ENCODE peak calls at places on chromosome 11, in five cellular contexts. One of them, this sample, is unnamed.

GRCh38 chr11:123129920-123130319 is 65.1 kb downstream of the CLMP start:
- DNase-seq in effector CD4-positive, alpha-beta T cell: no peak
- DNase-seq in stimulated activated CD4-positive, alpha-beta T cell treated with anti-CD3 and anti-CD28 coated beads, Interleukin-15, amount 100 ng/mL, for 1 hour: no peak
- DNase-seq in mucosa of descending colon: no peak
- DNase-seq in EH: peak
- DNase-seq in this sample: no peak

GRCh38 chr11:76163289-76163880 is 42.9 kb downstream of the WNT11 start:
- DNase-seq in EH: no peak
- DNase-seq in stimulated activated CD4-positive, alpha-beta T cell treated with anti-CD3 and anti-CD28 coated beads, Interleukin-15, amount 100 ng/mL, for 1 hour: no peak
- DNase-seq in mucosa of descending colon: no peak
- DNase-seq in effector CD4-positive, alpha-beta T cell: no peak
- DNase-seq in this sample: no peak

GRCh38 chr11:118908931-118909618 is 16.7 kb downstream of the BCL9L start:
- DNase-seq in mucosa of descending colon: peak
- DNase-seq in stimulated activated CD4-positive, alpha-beta T cell treated with anti-CD3 and anti-CD28 coated beads, Interleukin-15, amount 100 ng/mL, for 1 hour: no peak
- DNase-seq in effector CD4-positive, alpha-beta T cell: no peak
- DNase-seq in EH: peak
- DNase-seq in this sample: no peak

GRCh38 chr11:88590366-88590765 is 252.8 kb upstream of the CTSC start:
- DNase-seq in stimulated activated CD4-positive, alpha-beta T cell treated with anti-CD3 and anti-CD28 coated beads, Interleukin-15, amount 100 ng/mL, for 1 hour: no peak
- DNase-seq in mucosa of descending colon: no peak
- DNase-seq in EH: no peak
- DNase-seq in effector CD4-positive, alpha-beta T cell: no peak
- DNase-seq in this sample: no peak

GRCh38 chr11:122478986-122479385 is 176.5 kb upstream of the UBASH3B start:
- DNase-seq in EH: peak
- DNase-seq in mucosa of descending colon: no peak
- DNase-seq in effector CD4-positive, alpha-beta T cell: no peak
- DNase-seq in stimulated activated CD4-positive, alpha-beta T cell treated with anti-CD3 and anti-CD28 coated beads, Interleukin-15, amount 100 ng/mL, for 1 hour: no peak
- DNase-seq in this sample: peak

GRCh38 chr11:32729976-32730375 is 64.5 kb downstream of the CCDC73 start:
- DNase-seq in effector CD4-positive, alpha-beta T cell: no peak
- DNase-seq in mucosa of descending colon: no peak
- DNase-seq in EH: no peak
- DNase-seq in stimulated activated CD4-positive, alpha-beta T cell treated with anti-CD3 and anti-CD28 coated beads, Interleukin-15, amount 100 ng/mL, for 1 hour: no peak
- DNase-seq in this sample: no peak

GRCh38 chr11:90134420-90135003 is at the start of gene NAALAD2:
- DNase-seq in effector CD4-positive, alpha-beta T cell: no peak
- DNase-seq in EH: peak
- DNase-seq in stimulated activated CD4-positive, alpha-beta T cell treated with anti-CD3 and anti-CD28 coated beads, Interleukin-15, amount 100 ng/mL, for 1 hour: no peak
- DNase-seq in mucosa of descending colon: peak
- DNase-seq in this sample: no peak

GRCh38 chr11:66975403-66976047 is 421 bp downstream of the C11orf86 start:
- DNase-seq in EH: no peak
- DNase-seq in effector CD4-positive, alpha-beta T cell: no peak
- DNase-seq in stimulated activated CD4-positive, alpha-beta T cell treated with anti-CD3 and anti-CD28 coated beads, Interleukin-15, amount 100 ng/mL, for 1 hour: no peak
- DNase-seq in mucosa of descending colon: no peak
- DNase-seq in this sample: no peak

GRCh38 chr11:19345848-19346681 is 105.3 kb upstream of the E2F8 start:
- DNase-seq in stimulated activated CD4-positive, alpha-beta T cell treated with anti-CD3 and anti-CD28 coated beads, Interleukin-15, amount 100 ng/mL, for 1 hour: no peak
- DNase-seq in mucosa of descending colon: no peak
- DNase-seq in EH: peak
- DNase-seq in effector CD4-positive, alpha-beta T cell: no peak
- DNase-seq in this sample: no peak

GRCh38 chr11:34492806-34493414 is 20.7 kb downstream of the ELF5 start:
- DNase-seq in mucosa of descending colon: no peak
- DNase-seq in effector CD4-positive, alpha-beta T cell: peak
- DNase-seq in stimulated activated CD4-positive, alpha-beta T cell treated with anti-CD3 and anti-CD28 coated beads, Interleukin-15, amount 100 ng/mL, for 1 hour: no peak
- DNase-seq in EH: peak
- DNase-seq in this sample: peak

GRCh38 chr11:110077866-110078325 is 15.3 kb upstream of the ZC3H12C start:
- DNase-seq in EH: peak
- DNase-seq in effector CD4-positive, alpha-beta T cell: no peak
- DNase-seq in stimulated activated CD4-positive, alpha-beta T cell treated with anti-CD3 and anti-CD28 coated beads, Interleukin-15, amount 100 ng/mL, for 1 hour: no peak
- DNase-seq in mucosa of descending colon: peak
- DNase-seq in this sample: no peak

GRCh38 chr11:83033367-83033766 is 38.3 kb downstream of the RAB30 start:
- DNase-seq in EH: no peak
- DNase-seq in stimulated activated CD4-positive, alpha-beta T cell treated with anti-CD3 and anti-CD28 coated beads, Interleukin-15, amount 100 ng/mL, for 1 hour: no peak
- DNase-seq in mucosa of descending colon: no peak
- DNase-seq in effector CD4-positive, alpha-beta T cell: no peak
- DNase-seq in this sample: no peak

GRCh38 chr11:13462311-13462927 is 603 bp downstream of the BTBD10 start:
- DNase-seq in EH: peak
- DNase-seq in stimulated activated CD4-positive, alpha-beta T cell treated with anti-CD3 and anti-CD28 coated beads, Interleukin-15, amount 100 ng/mL, for 1 hour: peak
- DNase-seq in mucosa of descending colon: peak
- DNase-seq in effector CD4-positive, alpha-beta T cell: peak
- DNase-seq in this sample: peak

GRCh38 chr11:64239662-64240466 is 1.0 kb upstream of the FKBP2 start:
- DNase-seq in effector CD4-positive, alpha-beta T cell: no peak
- DNase-seq in stimulated activated CD4-positive, alpha-beta T cell treated with anti-CD3 and anti-CD28 coated beads, Interleukin-15, amount 100 ng/mL, for 1 hour: no peak
- DNase-seq in EH: no peak
- DNase-seq in mucosa of descending colon: peak
- DNase-seq in this sample: peak

GRCh38 chr11:116984186-116984585 is 114.0 kb downstream of the SIK3 start:
- DNase-seq in effector CD4-positive, alpha-beta T cell: no peak
- DNase-seq in mucosa of descending colon: no peak
- DNase-seq in stimulated activated CD4-positive, alpha-beta T cell treated with anti-CD3 and anti-CD28 coated beads, Interleukin-15, amount 100 ng/mL, for 1 hour: no peak
- DNase-seq in EH: peak
- DNase-seq in this sample: no peak

GRCh38 chr11:86395061-86395551 is 20.4 kb downstream of the CCDC81 start:
- DNase-seq in effector CD4-positive, alpha-beta T cell: no peak
- DNase-seq in EH: peak
- DNase-seq in stimulated activated CD4-positive, alpha-beta T cell treated with anti-CD3 and anti-CD28 coated beads, Interleukin-15, amount 100 ng/mL, for 1 hour: no peak
- DNase-seq in mucosa of descending colon: no peak
- DNase-seq in this sample: no peak

GRCh38 chr11:64908766-64909165 is 8.2 kb downstream of the ATG2A start:
- DNase-seq in mucosa of descending colon: no peak
- DNase-seq in effector CD4-positive, alpha-beta T cell: no peak
- DNase-seq in stimulated activated CD4-positive, alpha-beta T cell treated with anti-CD3 and anti-CD28 coated beads, Interleukin-15, amount 100 ng/mL, for 1 hour: no peak
- DNase-seq in EH: no peak
- DNase-seq in this sample: no peak

GRCh38 chr11:122048401-122048800 is 67.6 kb downstream of the BLID start:
- DNase-seq in EH: peak
- DNase-seq in effector CD4-positive, alpha-beta T cell: no peak
- DNase-seq in stimulated activated CD4-positive, alpha-beta T cell treated with anti-CD3 and anti-CD28 coated beads, Interleukin-15, amount 100 ng/mL, for 1 hour: no peak
- DNase-seq in mucosa of descending colon: no peak
- DNase-seq in this sample: no peak

GRCh38 chr11:105168457-105168856 is 28.9 kb upstream of the CARD18 start:
- DNase-seq in mucosa of descending colon: no peak
- DNase-seq in EH: peak
- DNase-seq in stimulated activated CD4-positive, alpha-beta T cell treated with anti-CD3 and anti-CD28 coated beads, Interleukin-15, amount 100 ng/mL, for 1 hour: no peak
- DNase-seq in effector CD4-positive, alpha-beta T cell: no peak
- DNase-seq in this sample: no peak

GRCh38 chr11:73189315-73189714 is 28.8 kb upstream of the P2RY2 start:
- DNase-seq in mucosa of descending colon: peak
- DNase-seq in effector CD4-positive, alpha-beta T cell: no peak
- DNase-seq in stimulated activated CD4-positive, alpha-beta T cell treated with anti-CD3 and anti-CD28 coated beads, Interleukin-15, amount 100 ng/mL, for 1 hour: no peak
- DNase-seq in EH: no peak
- DNase-seq in this sample: peak

GRCh38 chr11:47467372-47467771 is 18.4 kb upstream of the RAPSN start:
- DNase-seq in mucosa of descending colon: peak
- DNase-seq in effector CD4-positive, alpha-beta T cell: no peak
- DNase-seq in EH: no peak
- DNase-seq in stimulated activated CD4-positive, alpha-beta T cell treated with anti-CD3 and anti-CD28 coated beads, Interleukin-15, amount 100 ng/mL, for 1 hour: no peak
- DNase-seq in this sample: no peak

GRCh38 chr11:59615132-59615636 is 390 bp downstream of the OSBP start:
- DNase-seq in stimulated activated CD4-positive, alpha-beta T cell treated with anti-CD3 and anti-CD28 coated beads, Interleukin-15, amount 100 ng/mL, for 1 hour: peak
- DNase-seq in EH: peak
- DNase-seq in mucosa of descending colon: peak
- DNase-seq in effector CD4-positive, alpha-beta T cell: peak
- DNase-seq in this sample: no peak

GRCh38 chr11:65430406-65431217 is 8.0 kb downstream of the NEAT1 start:
- DNase-seq in stimulated activated CD4-positive, alpha-beta T cell treated with anti-CD3 and anti-CD28 coated beads, Interleukin-15, amount 100 ng/mL, for 1 hour: no peak
- DNase-seq in mucosa of descending colon: no peak
- DNase-seq in effector CD4-positive, alpha-beta T cell: no peak
- DNase-seq in EH: peak
- DNase-seq in this sample: no peak

GRCh38 chr11:110990316-110990715 is 255.2 kb upstream of the POU2AF2 start:
- DNase-seq in EH: peak
- DNase-seq in effector CD4-positive, alpha-beta T cell: no peak
- DNase-seq in stimulated activated CD4-positive, alpha-beta T cell treated with anti-CD3 and anti-CD28 coated beads, Interleukin-15, amount 100 ng/mL, for 1 hour: no peak
- DNase-seq in mucosa of descending colon: no peak
- DNase-seq in this sample: no peak

GRCh38 chr11:45800261-45800660 is 4.7 kb upstream of the SLC35C1 start:
- DNase-seq in EH: no peak
- DNase-seq in stimulated activated CD4-positive, alpha-beta T cell treated with anti-CD3 and anti-CD28 coated beads, Interleukin-15, amount 100 ng/mL, for 1 hour: no peak
- DNase-seq in mucosa of descending colon: no peak
- DNase-seq in effector CD4-positive, alpha-beta T cell: no peak
- DNase-seq in this sample: no peak

GRCh38 chr11:2741006-2741376 is 41.2 kb upstream of the KCNQ1OT1 start:
- DNase-seq in mucosa of descending colon: peak
- DNase-seq in effector CD4-positive, alpha-beta T cell: no peak
- DNase-seq in EH: no peak
- DNase-seq in stimulated activated CD4-positive, alpha-beta T cell treated with anti-CD3 and anti-CD28 coated beads, Interleukin-15, amount 100 ng/mL, for 1 hour: no peak
- DNase-seq in this sample: no peak

GRCh38 chr11:8060801-8061554 is 20.0 kb upstream of the TUB start:
- DNase-seq in stimulated activated CD4-positive, alpha-beta T cell treated with anti-CD3 and anti-CD28 coated beads, Interleukin-15, amount 100 ng/mL, for 1 hour: no peak
- DNase-seq in EH: peak
- DNase-seq in mucosa of descending colon: no peak
- DNase-seq in effector CD4-positive, alpha-beta T cell: no peak
- DNase-seq in this sample: no peak

GRCh38 chr11:7638710-7639642 is 34.3 kb downstream of the CYB5R2 start:
- DNase-seq in effector CD4-positive, alpha-beta T cell: no peak
- DNase-seq in mucosa of descending colon: no peak
- DNase-seq in EH: no peak
- DNase-seq in stimulated activated CD4-positive, alpha-beta T cell treated with anti-CD3 and anti-CD28 coated beads, Interleukin-15, amount 100 ng/mL, for 1 hour: no peak
- DNase-seq in this sample: no peak

GRCh38 chr11:113991170-113991569 is 16.3 kb downstream of the HTR3A start:
- DNase-seq in EH: peak
- DNase-seq in mucosa of descending colon: no peak
- DNase-seq in stimulated activated CD4-positive, alpha-beta T cell treated with anti-CD3 and anti-CD28 coated beads, Interleukin-15, amount 100 ng/mL, for 1 hour: no peak
- DNase-seq in effector CD4-positive, alpha-beta T cell: no peak
- DNase-seq in this sample: peak

GRCh38 chr11:34916810-34917780 is 677 bp downstream of the PDHX start:
- DNase-seq in EH: peak
- DNase-seq in mucosa of descending colon: no peak
- DNase-seq in effector CD4-positive, alpha-beta T cell: no peak
- DNase-seq in stimulated activated CD4-positive, alpha-beta T cell treated with anti-CD3 and anti-CD28 coated beads, Interleukin-15, amount 100 ng/mL, for 1 hour: no peak
- DNase-seq in this sample: no peak

GRCh38 chr11:48017105-48017874 is 36.9 kb downstream of the PTPRJ start:
- DNase-seq in mucosa of descending colon: no peak
- DNase-seq in stimulated activated CD4-positive, alpha-beta T cell treated with anti-CD3 and anti-CD28 coated beads, Interleukin-15, amount 100 ng/mL, for 1 hour: no peak
- DNase-seq in EH: no peak
- DNase-seq in effector CD4-positive, alpha-beta T cell: peak
- DNase-seq in this sample: no peak

GRCh38 chr11:60825118-60825517 is 16.8 kb upstream of the CCDC86 start:
- DNase-seq in stimulated activated CD4-positive, alpha-beta T cell treated with anti-CD3 and anti-CD28 coated beads, Interleukin-15, amount 100 ng/mL, for 1 hour: no peak
- DNase-seq in mucosa of descending colon: no peak
- DNase-seq in effector CD4-positive, alpha-beta T cell: no peak
- DNase-seq in EH: no peak
- DNase-seq in this sample: no peak

GRCh38 chr11:35111171-35112055 is 27.6 kb upstream of the CD44 start:
- DNase-seq in EH: peak
- DNase-seq in effector CD4-positive, alpha-beta T cell: no peak
- DNase-seq in mucosa of descending colon: no peak
- DNase-seq in stimulated activated CD4-positive, alpha-beta T cell treated with anti-CD3 and anti-CD28 coated beads, Interleukin-15, amount 100 ng/mL, for 1 hour: no peak
- DNase-seq in this sample: peak

GRCh38 chr11:1931791-1932480 is 12.4 kb downstream of the TNNT3 start:
- DNase-seq in stimulated activated CD4-positive, alpha-beta T cell treated with anti-CD3 and anti-CD28 coated beads, Interleukin-15, amount 100 ng/mL, for 1 hour: no peak
- DNase-seq in EH: no peak
- DNase-seq in effector CD4-positive, alpha-beta T cell: no peak
- DNase-seq in mucosa of descending colon: no peak
- DNase-seq in this sample: no peak

This sample was measured in AML-193.